ENCODE peak calls at places on chromosome 6, in six cellular contexts. F, N, G, P, C and H are unnamed samples.

GRCh38 chr6:142045380-142046270 is 87.1 kb upstream of the GJE1 start:
- DNase-seq in F (no peak), N (no peak), G (no peak), P (no peak), C (no peak), H (no peak)

GRCh38 chr6:109321752-109322151 is 60.5 kb downstream of the CD164 start:
- DNase-seq in F (no peak), N (no peak), G (no peak), P (no peak), C (no peak), H (no peak)

GRCh38 chr6:154928325-154928922 is 66.7 kb upstream of the TIAM2 start:
- DNase-seq in F (peak), N (peak), G (peak), P (peak), C (peak), H (no peak)

GRCh38 chr6:113009682-113010081 is 662.6 kb downstream of the RFPL4B start:
- DNase-seq in F (no peak), N (no peak), G (no peak), P (no peak), C (no peak), H (no peak)

GRCh38 chr6:135647521-135647920 is 150.0 kb upstream of the AHI1 start:
- DNase-seq in F (no peak), N (no peak), G (no peak), P (no peak), C (no peak), H (no peak)

GRCh38 chr6:17881085-17881883 is 106.2 kb downstream of the KIF13A start:
- DNase-seq in F (no peak), N (no peak), G (no peak), P (no peak), C (no peak), H (no peak)

GRCh38 chr6:35561113-35561512 is 48.4 kb upstream of the TULP1 start:
- DNase-seq in F (no peak), N (no peak), G (no peak), P (no peak), C (no peak), H (no peak)

GRCh38 chr6:53376661-53377226 is 28.0 kb upstream of the ELOVL5 start:
- DNase-seq in F (no peak), N (no peak), G (no peak), P (no peak), C (no peak), H (no peak)

GRCh38 chr6:159094444-159095252 is 49.9 kb upstream of the TAGAP start:
- DNase-seq in F (no peak), N (no peak), G (peak), P (no peak), C (no peak), H (no peak)

GRCh38 chr6:1461207-1461606 is 71.8 kb downstream of the FOXF2 start:
- DNase-seq in F (no peak), N (peak), G (no peak), P (no peak), C (no peak), H (no peak)

GRCh38 chr6:133396225-133396624 is 155.1 kb downstream of the EYA4 start:
- DNase-seq in F (no peak), N (no peak), G (no peak), P (no peak), C (no peak), H (peak)

GRCh38 chr6:165685302-165685701 is 22.3 kb upstream of the PDE10A start:
- DNase-seq in F (no peak), N (no peak), G (no peak), P (no peak), C (no peak), H (no peak)

GRCh38 chr6:149500085-149500484 is 15.3 kb upstream of the ZC3H12D start:
- DNase-seq in F (no peak), N (no peak), G (no peak), P (no peak), C (no peak), H (no peak)

GRCh38 chr6:78308025-78308424 is 559.3 kb upstream of the IRAK1BP1 start:
- DNase-seq in F (no peak), N (no peak), G (peak), P (no peak), C (no peak), H (no peak)

GRCh38 chr6:43935921-43936320 is 165.9 kb downstream of the VEGFA start:
- DNase-seq in F (no peak), N (no peak), G (no peak), P (no peak), C (no peak), H (no peak)

GRCh38 chr6:135182120-135182992 is 1.2 kb downstream of the MYB start:
- DNase-seq in F (no peak), N (no peak), G (peak), P (peak), C (peak), H (no peak)

GRCh38 chr6:159267165-159267564 is 98.0 kb downstream of the FNDC1 start:
- DNase-seq in F (no peak), N (peak), G (peak), P (no peak), C (peak), H (no peak)

GRCh38 chr6:99933129-99933528 is 60.9 kb downstream of the MCHR2 start:
- DNase-seq in F (no peak), N (no peak), G (no peak), P (no peak), C (no peak), H (no peak)

GRCh38 chr6:123415844-123416468 is 220.8 kb downstream of the TRDN start:
- DNase-seq in F (no peak), N (no peak), G (peak), P (no peak), C (peak), H (peak)

GRCh38 chr6:160733045-160733646 is 31.1 kb downstream of the PLG start:
- DNase-seq in F (no peak), N (no peak), G (peak), P (no peak), C (peak), H (no peak)

GRCh38 chr6:139296927-139297326 is 5.1 kb upstream of the TXLNB start:
- DNase-seq in F (no peak), N (no peak), G (no peak), P (no peak), C (no peak), H (no peak)

GRCh38 chr6:115934145-115934544 is 126.5 kb downstream of the FRK start:
- DNase-seq in F (no peak), N (no peak), G (no peak), P (no peak), C (no peak), H (no peak)

GRCh38 chr6:7646394-7646793 is 56.4 kb downstream of the SNRNP48 start:
- DNase-seq in F (no peak), N (peak), G (no peak), P (no peak), C (no peak), H (no peak)

GRCh38 chr6:7640607-7641577 is 50.9 kb downstream of the SNRNP48 start:
- DNase-seq in F (no peak), N (peak), G (no peak), P (no peak), C (no peak), H (peak)

GRCh38 chr6:7642784-7643183 is 52.8 kb downstream of the SNRNP48 start:
- DNase-seq in F (no peak), N (no peak), G (no peak), P (no peak), C (no peak), H (no peak)

GRCh38 chr6:7647504-7647903 is 57.5 kb downstream of the SNRNP48 start:
- DNase-seq in F (no peak), N (no peak), G (no peak), P (no peak), C (no peak), H (no peak)

DNA sequence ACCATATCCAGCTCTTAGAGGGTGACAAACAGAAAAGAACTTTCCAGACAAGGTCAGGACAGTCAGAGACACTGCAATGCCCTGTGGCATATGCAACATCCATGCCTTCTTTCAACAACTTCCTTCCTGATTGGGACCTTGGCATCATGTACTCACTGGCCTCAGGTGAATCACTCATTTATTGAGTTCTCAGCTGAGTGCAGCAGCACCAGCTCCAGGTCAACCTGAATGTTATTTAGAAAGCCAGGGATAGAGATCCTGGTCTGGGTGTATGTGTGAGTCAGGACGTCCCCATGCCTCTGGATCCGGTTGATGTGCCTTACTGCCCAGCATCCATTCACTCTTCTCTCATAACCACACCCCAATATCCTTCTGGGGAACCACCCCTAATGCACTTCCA is 54.4 kb downstream of the SNRNP48 start:
- DNase-seq in F (no peak), N (peak), G (no peak), P (no peak), C (no peak), H (peak)
- H3K27ac ChIP-seq in F (no peak), N (peak), G (no peak), P (no peak), C (no peak), H (peak)

GRCh38 chr6:84638286-84638685 is 126.1 kb downstream of the TBX18 start:
- DNase-seq in F (no peak), N (no peak), G (no peak), P (no peak), C (no peak), H (no peak)

GRCh38 chr6:84645000-84645399 is 119.4 kb downstream of the TBX18 start:
- DNase-seq in F (no peak), N (no peak), G (no peak), P (no peak), C (no peak), H (peak)

GRCh38 chr6:84639396-84639795 is 125.0 kb downstream of the TBX18 start:
- DNase-seq in F (no peak), N (no peak), G (no peak), P (no peak), C (no peak), H (no peak)

GRCh38 chr6:84643778-84644177 is 120.6 kb downstream of the TBX18 start:
- DNase-seq in F (no peak), N (no peak), G (no peak), P (no peak), C (no peak), H (peak)

GRCh38 chr6:84641076-84641475 is 123.3 kb downstream of the TBX18 start:
- DNase-seq in F (no peak), N (no peak), G (no peak), P (no peak), C (no peak), H (no peak)
- H3K27ac ChIP-seq in F (no peak), N (no peak), G (no peak), P (no peak), C (no peak), H (no peak)

GRCh38 chr6:91486200-91486599 is 899.3 kb upstream of the MAP3K7 start:
- DNase-seq in F (no peak), N (no peak), G (no peak), P (no peak), C (no peak), H (no peak)
- H3K27ac ChIP-seq in F (no peak), N (no peak), G (no peak), P (no peak), C (no peak), H (no peak)

DNA sequence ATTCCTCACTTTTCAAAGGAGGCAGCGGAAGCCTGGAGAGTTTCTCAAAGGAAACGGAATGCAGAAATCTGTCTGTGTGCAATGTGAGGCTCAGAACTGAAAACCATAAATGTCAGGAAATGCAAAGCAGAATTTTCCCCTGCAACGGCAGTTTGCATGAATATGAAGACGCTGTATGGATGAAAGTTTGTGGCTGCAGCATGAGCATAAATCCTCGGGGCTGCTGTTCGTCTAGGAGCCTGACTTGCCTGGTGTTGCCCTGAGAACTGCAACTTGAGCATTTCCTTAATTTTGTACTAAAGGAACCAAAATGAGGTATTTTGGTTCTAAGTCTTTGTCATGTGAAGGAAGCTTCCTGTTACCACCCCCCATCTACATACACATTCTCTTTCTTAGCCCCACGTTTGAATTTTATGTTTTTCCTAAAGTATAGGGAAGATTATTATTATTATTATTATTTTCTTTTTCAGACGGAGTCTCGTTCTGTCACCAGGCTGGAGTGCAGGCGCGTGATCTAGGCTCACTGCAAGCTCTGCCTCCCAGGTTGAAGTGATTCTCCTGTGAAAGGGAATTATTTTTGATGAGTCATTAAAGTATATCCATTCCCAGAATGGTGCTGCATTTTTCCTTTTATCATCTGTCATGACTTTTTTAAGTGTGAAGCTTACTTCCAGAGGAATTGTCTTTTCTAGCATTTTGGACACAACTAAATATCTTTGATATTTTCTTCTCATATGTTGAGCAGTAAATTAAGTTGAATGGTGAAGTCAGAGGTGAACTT is 33.1 kb downstream of the MTHFD1L start:
- DNase-seq in F (no peak), N (no peak), G (no peak), P (no peak), C (no peak), H (no peak)
- H3K27ac ChIP-seq in F (no peak), N (no peak), G (no peak), P (no peak), C (no peak), H (no peak)

GRCh38 chr6:56517155-56517745 is 125.4 kb downstream of the DST start:
- DNase-seq in F (no peak), N (no peak), G (no peak), P (no peak), C (no peak), H (no peak)
- H3K27ac ChIP-seq in F (no peak), N (no peak), G (no peak), P (no peak), C (no peak), H (no peak)

GRCh38 chr6:32110632-32111031 is 1.5 kb upstream of the TNXB start:
- DNase-seq in F (no peak), N (no peak), G (no peak), P (no peak), C (no peak), H (no peak)
- H3K27ac ChIP-seq in F (no peak), N (no peak), G (no peak), P (no peak), C (no peak), H (no peak)